ENCODE peak calls at places on chromosomes 4 and X, in nine cellular contexts. X, R, Q, T, O, H, S, V and K are unnamed samples.

GRCh38 chrX:104641176-104641575 is 75.2 kb downstream of the IL1RAPL2 start:
- DNase-seq in X (no peak), S (no peak), Q (no peak), T (no peak), O (no peak), V (no peak), H (no peak), R (no peak), K (no peak)

GRCh38 chr4:98110214-98110613 is 33.1 kb downstream of the STPG2 start:
- DNase-seq in X (no peak), T (no peak), S (no peak), Q (no peak), H (no peak), R (no peak), V (no peak), O (no peak), K (no peak)

GRCh38 chr4:25141592-25141991 is 18.7 kb downstream of the SEPSECS start:
- DNase-seq in V (no peak), Q (no peak), H (no peak), T (no peak), O (no peak), X (no peak), R (no peak), S (no peak), K (no peak)

GRCh38 chr4:105603158-105603557 is 50.7 kb downstream of the ARHGEF38 start:
- DNase-seq in H (no peak), S (no peak), O (no peak), Q (no peak), X (no peak), R (no peak), V (no peak), T (no peak), K (no peak)

GRCh38 chr4:74327751-74328150 is 19.5 kb downstream of the EPGN start:
- DNase-seq in X (no peak), Q (no peak), H (no peak), R (no peak), T (no peak), S (no peak), V (no peak), O (no peak), K (peak; percentile 16)

GRCh38 chr4:76365636-76366035 is 55.3 kb downstream of the CCDC158 start:
- DNase-seq in X (no peak), T (no peak), H (no peak), S (no peak), Q (peak; percentile 11), V (no peak), R (peak; percentile 3), O (no peak), K (peak; percentile 5)

GRCh38 chrX:54994668-54995452 is 872 bp upstream of the PFKFB1 start:
- DNase-seq in H (no peak), S (no peak), V (no peak), O (no peak), Q (no peak), X (no peak), T (peak; percentile 22), R (no peak), K (no peak)

GRCh38 chr4:170047774-170048354 is 21.7 kb upstream of the MFAP3L start:
- DNase-seq in S (no peak), T (peak; percentile 84), O (peak; percentile 79), Q (peak; percentile 83), V (no peak), X (peak; percentile 31), H (peak; percentile 62), R (peak; percentile 71), K (peak; percentile 81)

GRCh38 chrX:1491851-1492349 is 39.2 kb upstream of the ASMTL start:
- DNase-seq in O (peak; percentile 40), V (peak; percentile 47), Q (no peak), R (no peak), H (no peak), T (no peak), X (no peak), S (no peak), K (no peak)

GRCh38 chr4:1047976-1048780 is 36.8 kb downstream of the FGFRL1 start:
- DNase-seq in Q (no peak), X (no peak), H (no peak), O (peak; percentile 43), S (no peak), V (peak; percentile 63), R (no peak), T (no peak), K (no peak)

GRCh38 chr4:1048781-1049590 is 37.6 kb downstream of the FGFRL1 start:
- DNase-seq in S (no peak), H (no peak), V (peak; percentile 67), R (no peak), T (no peak), Q (no peak), X (no peak), O (peak; percentile 46), K (no peak)

GRCh38 chr4:1045595-1046201 is 34.3 kb downstream of the FGFRL1 start:
- DNase-seq in Q (no peak), X (no peak), S (no peak), T (no peak), H (no peak), V (no peak), R (no peak), O (no peak), K (no peak)

GRCh38 chr4:1045193-1045594 is 33.8 kb downstream of the FGFRL1 start:
- DNase-seq in S (no peak), Q (no peak), R (no peak), X (no peak), T (no peak), O (no peak), H (no peak), V (peak; percentile 48), K (no peak)

DNA sequence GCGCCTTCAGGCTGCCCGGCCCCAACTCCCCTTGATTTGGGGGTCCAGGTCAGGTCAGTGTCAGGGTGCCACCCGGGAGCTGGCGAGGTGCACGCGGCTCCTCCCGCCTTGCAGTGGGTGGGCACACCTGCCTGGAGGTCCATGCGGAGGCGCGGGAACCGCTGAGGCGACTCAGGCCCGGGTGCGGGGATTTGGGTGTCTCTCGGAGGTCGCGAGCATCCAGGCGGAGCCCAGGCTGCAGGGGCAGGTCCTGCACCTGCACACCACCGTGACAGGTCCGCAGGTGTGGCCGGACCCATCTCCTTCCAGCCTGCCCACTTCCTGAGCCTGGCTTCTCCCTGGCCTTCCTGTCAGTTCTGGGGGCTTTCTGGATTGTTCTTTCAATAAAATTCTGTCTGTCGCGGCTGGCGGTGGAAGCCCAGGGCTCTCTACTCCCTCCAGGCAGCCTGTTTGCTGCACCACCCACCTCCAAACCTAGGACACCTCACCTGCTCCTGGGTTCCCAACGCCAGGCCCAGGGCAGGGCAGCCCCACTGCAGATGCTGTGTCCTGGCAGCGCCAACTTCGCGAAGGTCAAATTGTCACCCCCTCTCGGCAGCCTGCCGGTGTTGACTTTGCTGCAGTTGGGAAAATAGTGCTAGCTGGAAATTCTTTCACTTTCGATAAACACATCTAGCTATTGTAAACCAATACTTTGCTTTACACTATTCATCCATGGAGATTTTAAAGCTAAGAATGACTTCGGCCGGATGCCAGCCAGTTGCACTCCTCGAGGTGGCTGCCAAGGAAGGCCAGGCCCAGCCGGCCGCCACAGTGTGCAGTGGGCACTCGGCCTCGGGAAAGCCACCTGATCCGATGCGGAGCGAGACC is 35.9 kb downstream of the FGFRL1 start:
- DNase-seq in Q (peak; percentile 33), T (no peak), R (no peak), H (peak; percentile 33), O (peak; percentile 53), X (no peak), V (peak; percentile 62), S (no peak), K (no peak)
- H3K4me3 ChIP-seq in Q (no peak overlapping the region), T (no peak overlapping the region), R (peak overlapping the region; percentile 34), H (peak overlapping the region; percentile 40), O (peak overlapping the region; percentile 48), X (no peak overlapping the region), V (peak overlapping the region; percentile 16), S (peak overlapping the region; percentile 14), K (no peak overlapping the region)

GRCh38 chr4:44869222-44869882 is 143.0 kb upstream of the GNPDA2 start:
- DNase-seq in H (no peak), X (no peak), O (no peak), T (no peak), Q (no peak), V (no peak), S (no peak), R (no peak), K (no peak)
- TF ChIP-seq CTCF in H (no peak), X (no peak), O (no peak), T (no peak), Q (no peak), V (no peak), S (no peak), R (no peak), K (no peak)

GRCh38 chr4:161829631-161830030 is 334.2 kb downstream of the FSTL5 start:
- DNase-seq in V (no peak), O (no peak), S (no peak), Q (no peak), T (no peak), X (no peak), R (no peak), H (no peak), K (no peak)

GRCh38 chr4:161822174-161822573 is 341.6 kb downstream of the FSTL5 start:
- DNase-seq in T (no peak), R (no peak), V (peak; percentile 45), Q (no peak), S (no peak), X (no peak), H (no peak), O (no peak), K (no peak)

GRCh38 chr4:161823450-161823849 is 340.4 kb downstream of the FSTL5 start:
- DNase-seq in H (no peak), T (no peak), S (no peak), V (no peak), X (no peak), Q (no peak), R (no peak), O (no peak), K (no peak)

GRCh38 chr4:161827013-161827412 is 336.8 kb downstream of the FSTL5 start:
- DNase-seq in X (no peak), O (no peak), H (no peak), T (no peak), Q (no peak), R (no peak), V (peak; percentile 25), S (no peak), K (no peak)

DNA sequence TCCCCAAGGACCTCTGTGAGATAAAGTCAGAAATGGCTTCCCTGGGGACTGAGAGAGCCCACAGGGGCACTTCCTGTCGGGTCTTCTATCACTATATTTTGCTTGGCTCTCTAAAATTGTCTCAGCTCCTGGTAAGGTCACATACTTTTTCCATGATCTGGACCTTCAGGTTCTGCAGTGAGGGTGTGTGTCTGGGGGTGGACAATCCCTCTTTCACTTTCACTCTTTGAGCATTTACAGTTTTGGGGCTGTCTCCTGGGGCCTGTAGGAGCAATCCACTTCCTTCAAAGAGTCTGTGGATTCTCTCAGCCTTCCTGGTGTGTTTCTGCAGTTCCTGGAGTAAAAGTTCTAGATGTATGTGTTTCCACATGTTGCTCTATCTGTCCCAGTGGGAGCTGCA is 335.7 kb downstream of the FSTL5 start:
- DNase-seq in R (peak; percentile 1), T (no peak), X (no peak), Q (no peak), V (peak; percentile 20), O (no peak), S (no peak), H (no peak), K (peak; percentile 31)
- H3K4me3 ChIP-seq in R (no peak overlapping the region), T (no peak overlapping the region), X (no peak overlapping the region), Q (no peak overlapping the region), V (no peak overlapping the region), O (no peak overlapping the region), S (no peak overlapping the region), H (no peak overlapping the region), K (no peak overlapping the region)

GRCh38 chrX:100449696-100450606 is 39.9 kb upstream of the PCDH19 start:
- DNase-seq in T (no peak), H (no peak), X (no peak), S (no peak), R (no peak), O (no peak), V (no peak), Q (no peak), K (no peak)
- TF ChIP-seq CTCF in T (no peak), H (no peak), X (no peak), S (no peak), R (no peak), O (no peak), V (no peak), Q (no peak), K (no peak)